ENCODE peak calls at places on chromosome 18, in four cellular contexts. A is H1, G is HepG2, D is GM12878. O is an unnamed sample.

GRCh38 chr18:35603528-35603927 is 22.0 kb downstream of the GALNT1 start:
- DNase-seq in A (no peak), G (peak), D (no peak), O (no peak)

GRCh38 chr18:59620381-59620780 is 76.8 kb downstream of the CCBE1 start:
- DNase-seq in A (no peak), D (no peak), G (no peak), O (no peak)

GRCh38 chr18:72895548-72895947 is 27.8 kb upstream of the NETO1 start:
- DNase-seq in D (no peak), G (no peak), A (no peak), O (no peak)

GRCh38 chr18:25467226-25468065 is 115.5 kb upstream of the ZNF521 start:
- DNase-seq in D (no peak), A (no peak), G (no peak), O (no peak)

GRCh38 chr18:61167902-61168301 is 165.3 kb upstream of the CDH20 start:
- DNase-seq in G (no peak), A (no peak), D (no peak), O (no peak)

GRCh38 chr18:48844271-48844670 is 106.5 kb downstream of the SMAD7 start:
- DNase-seq in G (no peak), D (no peak), A (no peak), O (no peak)

GRCh38 chr18:2515908-2516625 is 55.2 kb downstream of the METTL4 start:
- DNase-seq in G (peak), D (no peak), A (no peak), O (no peak)

GRCh38 chr18:570256-570655 is 9.9 kb upstream of the CETN1 start:
- DNase-seq in G (no peak), A (no peak), D (no peak), O (no peak)

GRCh38 chr18:41745166-41746049 is 209.6 kb upstream of the PIK3C3 start:
- DNase-seq in A (peak), D (no peak), G (peak), O (peak)

GRCh38 chr18:49886891-49887764 is 73.8 kb upstream of the ACAA2 start:
- DNase-seq in D (no peak), A (no peak), G (no peak), O (no peak)

GRCh38 chr18:69954719-69955118 is 7.0 kb upstream of the CD226 start:
- DNase-seq in A (no peak), D (no peak), G (no peak), O (no peak)

GRCh38 chr18:42067527-42067926 is 112.5 kb downstream of the PIK3C3 start:
- DNase-seq in A (no peak), G (no peak), D (no peak), O (no peak)

GRCh38 chr18:11570770-11571169 is 38.6 kb upstream of the SLC35G4 start:
- DNase-seq in G (no peak), A (no peak), D (no peak), O (no peak)

GRCh38 chr18:457533-457932 is 43.0 kb downstream of the COLEC12 start:
- DNase-seq in D (no peak), A (no peak), G (no peak), O (no peak)

GRCh38 chr18:66513996-66514395 is 89.9 kb downstream of the CDH19 start:
- DNase-seq in D (no peak), A (no peak), G (no peak), O (no peak)

GRCh38 chr18:14943967-14944636 is 196.1 kb downstream of the ANKRD30B start:
- DNase-seq in G (no peak), A (no peak), D (no peak), O (no peak)

GRCh38 chr18:56785006-56785405 is 133.8 kb downstream of the WDR7 start:
- DNase-seq in D (no peak), A (no peak), G (no peak), O (no peak)

GRCh38 chr18:27007880-27008279 is 142.4 kb upstream of the AQP4 start:
- DNase-seq in G (no peak), A (no peak), D (no peak), O (no peak)

DNA sequence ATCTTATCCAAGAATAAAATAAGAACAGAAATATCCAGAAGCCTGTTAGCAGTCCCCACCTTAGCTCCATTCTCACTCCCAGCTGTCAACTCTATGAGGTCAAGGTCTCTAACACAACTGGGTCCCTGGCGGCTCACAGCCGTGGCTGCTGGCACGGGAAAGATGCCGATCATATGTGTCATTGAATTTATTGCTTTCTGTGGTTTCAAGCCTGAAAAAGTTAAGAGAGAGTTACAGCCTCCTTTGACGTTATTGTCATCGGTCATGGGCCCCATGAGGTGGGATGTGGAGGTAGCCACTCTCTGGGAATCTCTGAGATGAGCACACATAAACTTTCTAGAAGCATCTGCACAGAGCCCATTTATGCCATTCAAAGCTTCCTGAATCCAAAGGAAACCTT is 28.7 kb upstream of the CABLES1 start:
- DNase-seq in G (peak), D (no peak), A (no peak), O (no peak)
- TF ChIP-seq BRCA1 in G (no peak), D (no peak), A (no peak), O (no peak)

DNA sequence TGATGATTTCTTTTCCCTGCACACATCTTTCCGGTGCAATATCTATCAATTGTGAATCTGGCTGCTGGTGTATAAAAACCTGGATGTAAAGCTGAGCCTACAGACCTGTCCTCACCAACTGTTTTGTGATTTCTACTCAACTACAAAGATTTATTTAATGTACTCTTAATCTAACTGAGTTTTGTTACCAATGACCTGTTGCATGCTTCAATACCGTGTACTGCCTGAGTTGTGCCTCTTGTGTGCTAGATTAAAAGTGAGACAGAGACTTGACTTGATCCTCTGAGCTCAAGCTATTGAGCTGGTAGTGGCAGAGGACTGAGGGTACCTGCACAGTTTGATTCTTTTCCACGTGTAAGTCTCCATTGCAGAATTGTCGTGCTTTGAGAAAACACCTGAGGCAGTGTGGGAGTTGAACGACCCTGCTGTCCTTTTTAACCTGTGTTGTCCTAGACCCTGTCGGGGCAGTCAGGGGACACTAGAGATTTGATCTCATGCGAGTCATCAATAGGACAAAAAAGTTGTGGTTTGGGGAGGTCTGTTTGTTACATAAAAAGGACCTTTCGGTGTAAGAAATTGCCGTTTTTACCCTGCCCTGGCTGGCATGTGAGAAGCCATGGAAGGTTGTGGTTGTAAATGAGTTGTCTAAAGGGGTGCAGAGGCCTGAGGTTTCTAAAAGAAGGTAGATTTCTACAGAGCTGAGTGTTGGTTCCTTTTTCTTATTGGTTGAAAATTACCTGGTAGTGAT is 231.3 kb downstream of the ALPK2 start:
- DNase-seq in G (no peak), A (no peak), D (no peak), O (no peak)
- TF ChIP-seq EP300 in G (no peak), A (no peak), D (no peak), O (no peak)

DNA sequence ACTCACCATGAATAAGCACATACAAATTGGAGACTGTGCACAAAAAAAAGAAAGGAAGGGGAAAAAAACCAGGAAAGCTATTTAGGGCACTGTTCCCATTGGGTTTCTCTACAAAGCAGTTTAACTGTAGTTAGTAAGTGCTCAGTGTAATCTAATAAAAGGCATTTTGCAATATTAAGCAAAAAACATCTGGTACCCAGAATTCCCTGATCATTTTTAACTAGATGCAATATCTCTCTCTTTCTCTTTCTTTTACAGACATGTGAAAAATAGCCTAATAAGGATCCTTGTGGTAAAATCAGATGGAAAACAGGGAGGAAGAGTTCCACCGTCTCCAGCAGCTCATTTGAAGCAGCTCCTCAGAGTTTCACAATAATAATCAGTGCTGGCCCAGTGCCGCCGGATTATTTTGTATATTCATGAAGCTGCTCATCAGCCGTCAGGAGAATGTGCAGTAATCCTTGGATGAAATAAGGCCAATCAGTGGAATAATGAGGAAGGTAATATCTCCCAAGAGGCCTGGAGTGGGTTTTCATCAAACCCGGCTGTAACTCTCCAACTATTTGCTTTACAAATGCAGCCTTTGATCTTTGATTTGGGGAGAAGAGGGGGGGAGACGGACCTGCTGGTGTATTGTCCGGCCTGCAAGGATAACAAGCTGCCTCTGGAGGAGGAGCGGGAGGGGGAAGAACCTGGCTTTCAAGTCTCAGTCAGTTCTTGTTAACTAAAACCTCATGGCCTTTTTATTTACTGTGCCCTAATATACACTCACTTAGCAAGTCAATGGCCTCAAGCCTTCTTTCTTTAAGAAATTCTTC is 227.6 kb upstream of the SMIM21 start:
- DNase-seq in G (no peak), D (no peak), A (peak), O (no peak)
- TF ChIP-seq MAX in G (no peak), D (no peak), A (no peak), O (no peak)

GRCh38 chr18:51196811-51197660 is 445 bp downstream of the MEX3C start:
- DNase-seq in A (no peak), D (no peak), G (no peak), O (peak)
- TF ChIP-seq BRCA1 in A (no peak), D (no peak), G (no peak), O (no peak)

GRCh38 chr18:9736942-9737813 is 29.1 kb downstream of the RAB31 start:
- DNase-seq in G (no peak), D (no peak), A (no peak), O (no peak)
- TF ChIP-seq EP300 in G (no peak), D (no peak), A (no peak), O (no peak)

GRCh38 chr18:12654971-12655370 is 2.9 kb downstream of the SPIRE1 start:
- DNase-seq in D (no peak), A (no peak), G (no peak), O (no peak)

GRCh38 chr18:12657849-12658829 is at the start of gene SPIRE1:
- DNase-seq in D (no peak), A (no peak), G (peak), O (peak)

GRCh38 chr18:12657048-12657848 is 659 bp downstream of the SPIRE1 start:
- DNase-seq in A (no peak), D (no peak), G (no peak), O (peak)

GRCh38 chr18:12656671-12657047 is 1.2 kb downstream of the SPIRE1 start:
- DNase-seq in G (no peak), A (no peak), D (no peak), O (peak)

GRCh38 chr18:12659904-12660605 is 2.1 kb upstream of the SPIRE1 start:
- DNase-seq in A (no peak), G (peak), D (no peak), O (peak)
- TF ChIP-seq MAX in A (no peak), G (no peak), D (no peak), O (no peak)

GRCh38 chr18:9100796-9101195 is 1.7 kb upstream of the NDUFV2 start:
- DNase-seq in G (no peak), D (no peak), A (no peak), O (no peak)
- TF ChIP-seq BRCA1 in G (no peak), D (no peak), A (no peak), O (no peak)

GRCh38 chr18:30888344-30888743 is 154.2 kb downstream of the DSC3 start:
- DNase-seq in A (no peak), G (no peak), D (no peak), O (no peak)
- TF ChIP-seq EP300 in A (no peak), G (no peak), D (no peak), O (no peak)

DNA sequence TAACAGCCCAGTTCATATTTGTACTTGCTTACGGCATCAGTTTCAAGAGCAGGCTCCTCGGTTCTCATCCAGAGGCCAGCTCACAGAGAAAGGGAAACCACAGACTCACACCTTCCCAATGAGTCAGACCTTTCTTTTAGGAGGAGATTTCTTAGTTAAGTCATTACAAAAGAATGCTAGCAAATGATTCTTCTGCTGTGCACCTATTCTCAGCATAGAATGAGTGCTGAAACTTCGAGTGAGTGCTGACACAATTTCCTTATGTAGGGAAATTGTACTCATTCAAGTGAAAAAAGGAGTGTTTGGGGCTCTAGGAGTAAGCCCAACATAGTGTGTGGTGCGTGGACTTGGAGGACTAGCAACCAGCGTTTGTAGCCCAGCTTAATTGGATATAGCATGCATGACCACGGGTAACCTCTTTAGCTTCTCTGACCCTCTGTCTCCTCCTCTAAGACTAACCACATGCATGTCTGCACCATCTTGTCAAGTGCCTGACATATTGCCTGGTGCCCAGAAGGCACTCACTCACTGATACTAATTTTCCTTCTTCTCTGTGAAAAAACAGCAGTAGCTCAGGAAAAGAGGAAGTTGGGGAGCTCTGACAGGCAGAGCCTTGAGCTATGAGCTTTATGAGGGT is 87.0 kb downstream of the ALPK2 start:
- DNase-seq in G (peak), D (peak), A (peak), O (no peak)
- TF ChIP-seq MAX in G (no peak), D (no peak), A (no peak), O (no peak)

DNA sequence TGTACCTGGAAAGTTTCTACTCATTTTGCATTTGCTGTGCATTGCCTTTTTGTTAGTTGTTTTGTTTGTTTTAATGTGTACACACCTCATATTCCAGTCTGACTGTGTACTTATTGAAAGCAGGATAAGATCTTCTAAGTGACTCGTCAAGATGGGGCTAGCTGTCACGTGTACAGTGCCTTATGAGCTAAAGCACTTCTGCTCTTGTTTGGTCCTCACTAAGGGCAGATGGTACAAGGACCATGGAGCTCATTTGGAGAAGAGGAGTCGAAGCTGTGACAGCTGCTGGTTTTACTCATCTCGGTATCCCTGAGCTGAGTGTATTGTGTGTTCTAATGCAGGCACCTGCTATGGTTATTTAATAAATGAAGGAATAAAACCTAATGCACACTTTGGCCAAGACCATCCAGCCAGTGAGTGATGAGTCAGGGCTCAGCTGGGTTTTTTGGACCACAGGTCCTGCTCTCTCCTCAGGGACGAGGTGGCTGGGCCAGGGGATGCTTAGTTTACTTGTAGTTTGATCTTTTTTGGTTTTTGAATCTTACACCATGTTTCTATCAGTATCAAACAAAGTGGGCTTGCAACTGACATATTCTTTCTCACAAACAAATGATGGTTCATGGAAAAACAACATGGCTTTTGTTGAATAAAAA is 152.5 kb upstream of the APCDD1 start:
- DNase-seq in A (no peak), G (no peak), D (no peak), O (no peak)
- TF ChIP-seq BRCA1 in A (no peak), G (no peak), D (no peak), O (no peak)

O was measured in K562.